ENCODE peak calls at places on chromosomes 13 and 19, in four cellular contexts. Y, L, S and J are unnamed samples. For H3K4me1 and H3K27me3, the result is how much of the 10 kb centered on the place peaks cover.

GRCh38 chr19:15129856-15130580 is 22.8 kb downstream of the SYDE1 start:
- DNase-seq in Y (no peak), L (no peak), S (peak), J (no peak)

GRCh38 chr13:98275711-98276171 is 98.7 kb upstream of the RNF113B start:
- DNase-seq in Y (peak), L (peak), S (no peak), J (peak)

GRCh38 chr19:6071103-6071485 is 39.2 kb downstream of the RFX2 start:
- DNase-seq in Y (peak), L (no peak), S (no peak), J (no peak)

GRCh38 chr19:54803410-54803809 is at the start of gene KIR2DL4:
- DNase-seq in Y (no peak), L (no peak), S (no peak), J (no peak)

GRCh38 chr13:111857336-111857735 is 209.6 kb upstream of the SOX1 start:
- DNase-seq in Y (no peak), L (no peak), S (no peak), J (no peak)

GRCh38 chr13:34731486-34731885 is 210.6 kb upstream of the NBEA start:
- DNase-seq in Y (no peak), L (no peak), S (no peak), J (no peak)

GRCh38 chr13:82847595-82847994 is 1034.7 kb downstream of the SLITRK1 start:
- DNase-seq in Y (no peak), L (no peak), S (no peak), J (no peak)

GRCh38 chr13:113992276-113993005 is 18.6 kb upstream of the C13orf46 start:
- DNase-seq in Y (no peak), L (no peak), S (no peak), J (no peak)

GRCh38 chr19:43784251-43784980 is 3.6 kb upstream of the KCNN4 start:
- DNase-seq in Y (peak), L (no peak), S (peak), J (no peak)

DNA sequence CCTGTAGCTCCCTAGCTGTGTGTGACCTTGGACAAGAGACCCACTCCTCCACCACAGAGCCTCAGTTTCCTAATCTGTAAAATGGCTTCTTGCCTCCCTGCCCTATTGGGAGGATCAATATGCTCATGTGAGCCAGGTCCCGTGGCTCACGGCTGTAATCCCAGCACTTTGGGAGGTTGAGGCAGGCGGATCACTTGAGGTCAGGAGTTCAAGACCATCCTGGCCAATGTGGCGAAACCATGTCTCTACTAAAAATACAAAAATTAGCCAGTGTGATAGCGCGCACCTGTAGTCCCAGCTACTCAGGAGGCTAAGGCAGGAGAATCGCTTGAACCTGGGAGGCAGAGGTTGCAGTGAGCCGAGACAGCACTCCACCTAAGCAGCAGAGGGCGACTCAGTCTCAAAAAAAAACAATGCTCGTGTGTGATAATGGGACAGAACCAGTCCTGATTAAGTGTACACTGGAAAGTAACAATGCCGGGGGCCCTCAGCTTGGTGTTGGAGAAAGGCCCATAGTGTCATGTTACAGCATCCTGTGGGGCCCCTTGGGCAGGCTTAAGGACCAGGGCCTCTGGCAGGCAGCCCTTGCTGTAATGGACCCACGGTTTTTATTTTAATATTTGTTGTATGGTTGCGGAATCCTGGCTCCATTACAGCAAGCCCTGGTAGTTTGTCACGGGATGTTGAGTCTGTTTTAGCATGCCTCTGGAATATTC is 6.8 kb downstream of the RPS11 start:
- DNase-seq in Y (peak), L (peak), S (peak), J (peak)
- H3K4me3 ChIP-seq in Y (no peak), L (no peak), S (no peak), J (no peak)

DNA sequence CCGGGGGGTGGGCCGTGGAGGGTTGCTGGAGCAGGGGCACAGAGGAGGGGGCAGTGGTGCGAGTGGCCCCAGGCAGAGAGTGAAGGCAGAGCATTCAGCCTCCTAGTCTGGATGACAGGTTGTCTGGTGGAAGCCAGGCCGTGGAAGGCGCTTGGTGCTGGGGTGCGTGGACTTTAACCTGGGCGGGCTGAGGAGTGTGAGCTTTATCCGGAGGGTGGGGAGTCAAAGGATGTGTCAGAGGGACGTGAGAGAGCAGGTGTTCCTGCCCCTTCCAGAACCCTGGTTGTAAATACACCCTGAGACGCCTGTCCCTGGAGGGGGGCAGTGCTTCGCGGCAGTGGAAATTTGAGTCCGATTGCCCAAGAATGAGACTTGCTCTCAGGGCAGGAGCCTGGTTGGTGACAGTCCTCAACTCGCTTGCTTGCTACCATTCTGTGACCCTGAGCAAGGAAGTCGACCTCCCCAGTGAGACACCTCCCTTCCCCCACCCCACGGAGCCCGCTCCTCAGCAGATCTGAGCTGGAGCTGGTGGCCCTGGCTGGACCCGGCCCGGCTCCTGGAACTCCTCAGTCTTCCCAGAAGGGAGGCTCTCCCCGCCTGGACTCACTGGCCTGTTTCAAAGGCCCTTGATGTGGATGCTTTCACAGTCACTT is 2.3 kb downstream of the SPPL2B start:
- DNase-seq in Y (no peak), L (no peak), S (peak), J (no peak)
- H3K4me1 ChIP-seq in Y (under half), L (under half), S (half or more), J (under half)

DNA sequence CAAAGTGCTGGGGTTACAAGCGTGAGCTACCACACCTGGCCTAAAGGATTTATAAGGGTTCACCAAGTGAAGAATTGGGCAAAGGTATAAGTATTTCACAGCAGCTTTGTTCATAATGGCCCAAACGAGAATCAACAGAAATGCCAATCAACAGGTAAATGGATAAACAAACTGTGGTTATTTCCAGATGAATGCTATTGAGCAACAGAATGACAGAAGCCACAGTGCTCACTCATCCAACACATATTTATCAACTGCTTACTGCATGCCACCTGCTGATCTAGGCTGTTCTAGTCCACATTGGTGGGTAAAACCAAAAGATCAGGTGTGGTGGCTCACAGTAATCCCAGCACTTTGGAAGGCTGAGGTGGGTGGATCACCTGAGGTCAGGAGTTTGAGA is 27.7 kb downstream of the CACNA1A start:
- DNase-seq in Y (no peak), L (no peak), S (no peak), J (no peak)
- H3K27me3 ChIP-seq in Y (under half), L (under half), S (under half), J (under half)

GRCh38 chr19:1852729-1853128 is 4.4 kb upstream of the REXO1 start:
- DNase-seq in Y (no peak), L (no peak), S (no peak), J (no peak)
- H3K4me3 ChIP-seq in Y (no peak), L (no peak), S (no peak), J (no peak)

DNA sequence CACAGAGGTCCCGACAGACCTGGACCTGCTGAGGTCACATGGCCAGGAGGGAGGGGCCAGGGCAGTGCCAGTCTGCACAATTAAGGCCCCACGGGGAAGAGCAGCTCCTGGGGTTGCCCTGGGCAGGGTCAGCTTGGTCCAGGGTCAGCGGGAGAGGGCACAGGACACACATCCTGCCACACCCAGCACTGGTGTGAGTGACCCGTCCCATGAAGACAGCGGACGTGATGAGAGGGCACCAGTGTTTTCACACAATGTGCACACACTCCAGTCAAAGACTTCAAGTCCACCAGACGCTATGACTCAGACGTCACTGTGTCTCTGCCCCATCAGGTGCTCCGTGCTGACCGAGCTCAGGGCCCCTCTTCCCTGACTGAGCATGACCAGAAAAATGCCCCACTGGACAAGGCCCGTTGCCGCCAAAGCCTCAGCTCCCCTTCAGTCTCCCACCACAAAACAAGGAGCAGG is 4.2 kb downstream of the TMEM259 start:
- DNase-seq in Y (peak), L (no peak), S (no peak), J (no peak)
- H3K4me1 ChIP-seq in Y (under half), L (under half), S (half or more), J (under half)

GRCh38 chr19:35860436-35860817 is 3.7 kb downstream of the KIRREL2 start:
- DNase-seq in Y (no peak), L (no peak), S (no peak), J (no peak)
- H3K27me3 ChIP-seq in Y (half or more), L (under half), S (under half), J (under half)